ENCODE peak calls at places on chromosome 20, in seven cellular contexts. O, A, F, N, D, S and P are unnamed samples.

GRCh38 chr20:63234693-63235398 is 859 bp upstream of the BIRC7 start:
- DNase-seq in O (no peak), A (peak; percentile 44), F (peak; percentile 87), N (peak; percentile 85), D (peak; percentile 62), S (peak; percentile 83), P (no peak)

GRCh38 chr20:18988701-18989100 is 175.1 kb downstream of the SCP2D1 start:
- DNase-seq in O (no peak), A (no peak), F (peak; percentile 70), N (no peak), D (no peak), S (no peak), P (no peak)

GRCh38 chr20:59006864-59007757 is at the start of gene CTSZ:
- DNase-seq in O (no peak), A (peak; percentile 36), F (peak; percentile 68), N (peak; percentile 76), D (peak; percentile 46), S (peak; percentile 67), P (peak; percentile 38)

GRCh38 chr20:25055711-25056492 is 2.0 kb downstream of the ACSS1 start:
- DNase-seq in O (peak; percentile 4), A (no peak), F (no peak), N (no peak), D (no peak), S (no peak), P (no peak)

GRCh38 chr20:5720696-5721095 is 29.5 kb upstream of the SHLD1 start:
- DNase-seq in O (peak; percentile 41), A (no peak), F (no peak), N (no peak), D (no peak), S (no peak), P (no peak)

GRCh38 chr20:23095504-23095903 is 9.4 kb upstream of the CD93 start:
- DNase-seq in O (no peak), A (no peak), F (no peak), N (no peak), D (no peak), S (no peak), P (no peak)

GRCh38 chr20:61557603-61558002 is 305.5 kb downstream of the CDH4 start:
- DNase-seq in O (no peak), A (no peak), F (no peak), N (no peak), D (no peak), S (no peak), P (no peak)

GRCh38 chr20:37392441-37393195 is 46.7 kb downstream of the SRC start:
- DNase-seq in O (no peak), A (no peak), F (peak; percentile 70), N (no peak), D (no peak), S (no peak), P (no peak)

GRCh38 chr20:59832406-59833156 is 100.9 kb downstream of the SYCP2 start:
- DNase-seq in O (no peak), A (no peak), F (no peak), N (peak; percentile 22), D (no peak), S (no peak), P (no peak)

GRCh38 chr20:59240006-59240405 is 60.4 kb upstream of the EDN3 start:
- DNase-seq in O (no peak), A (no peak), F (peak; percentile 7), N (no peak), D (peak; percentile 46), S (no peak), P (no peak)

GRCh38 chr20:6819599-6819998 is 52.1 kb downstream of the BMP2 start:
- DNase-seq in O (no peak), A (peak; percentile 7), F (peak; percentile 50), N (no peak), D (no peak), S (no peak), P (no peak)

GRCh38 chr20:5780233-5781217 is 30.3 kb downstream of the SHLD1 start:
- DNase-seq in O (peak; percentile 67), A (peak; percentile 77), F (no peak), N (no peak), D (no peak), S (no peak), P (no peak)

GRCh38 chr20:24523661-24524060 is 54.2 kb downstream of the SYNDIG1 start:
- DNase-seq in O (no peak), A (no peak), F (no peak), N (no peak), D (no peak), S (no peak), P (no peak)

GRCh38 chr20:53795170-53795569 is 201.5 kb upstream of the ZNF217 start:
- DNase-seq in O (peak; percentile 55), A (no peak), F (no peak), N (no peak), D (no peak), S (no peak), P (no peak)

GRCh38 chr20:18288748-18289705 is 700 bp downstream of the ZNF133 start:
- DNase-seq in O (peak; percentile 17), A (peak; percentile 47), F (peak; percentile 17), N (peak; percentile 54), D (no peak), S (no peak), P (no peak)

GRCh38 chr20:32886652-32887051 is 27.9 kb downstream of the EFCAB8 start:
- DNase-seq in O (no peak), A (no peak), F (no peak), N (no peak), D (no peak), S (peak; percentile 53), P (no peak)

GRCh38 chr20:31496761-31497295 is 17.4 kb upstream of the HM13 start:
- DNase-seq in O (no peak), A (no peak), F (no peak), N (no peak), D (no peak), S (no peak), P (no peak)

GRCh38 chr20:49280463-49281058 is 2.7 kb upstream of the ZNFX1 start:
- DNase-seq in O (no peak), A (peak; percentile 8), F (peak; percentile 18), N (no peak), D (no peak), S (no peak), P (no peak)

GRCh38 chr20:34709836-34710567 is 5.9 kb downstream of the TP53INP2 start:
- DNase-seq in O (peak; percentile 51), A (peak; percentile 70), F (peak; percentile 70), N (no peak), D (peak; percentile 48), S (peak; percentile 76), P (peak; percentile 80)

GRCh38 chr20:46512943-46513844 is at the start of gene ZNF334:
- DNase-seq in O (peak; percentile 8), A (peak; percentile 58), F (peak; percentile 94), N (peak; percentile 91), D (peak; percentile 16), S (peak; percentile 91), P (peak; percentile 67)

GRCh38 chr20:5118220-5119142 is 1.3 kb downstream of the PCNA start:
- DNase-seq in O (no peak), A (peak; percentile 9), F (no peak), N (no peak), D (no peak), S (no peak), P (no peak)

GRCh38 chr20:61597996-61598395 is 345.9 kb downstream of the CDH4 start:
- DNase-seq in O (no peak), A (no peak), F (no peak), N (no peak), D (no peak), S (no peak), P (no peak)

GRCh38 chr20:23666189-23666588 is 22.6 kb downstream of the CST4 start:
- DNase-seq in O (no peak), A (peak; percentile 18), F (peak; percentile 45), N (no peak), D (no peak), S (no peak), P (no peak)

GRCh38 chr20:46552460-46553420 is 2.3 kb upstream of the OCSTAMP start:
- DNase-seq in O (no peak), A (no peak), F (peak; percentile 20), N (no peak), D (no peak), S (no peak), P (no peak)

GRCh38 chr20:17871181-17871580 is 97.4 kb downstream of the SNX5 start:
- DNase-seq in O (peak; percentile 48), A (no peak), F (peak; percentile 60), N (no peak), D (no peak), S (no peak), P (no peak)

GRCh38 chr20:36310215-36310981 is 4.3 kb downstream of the DLGAP4 start:
- DNase-seq in O (no peak), A (no peak), F (no peak), N (no peak), D (no peak), S (no peak), P (no peak)

GRCh38 chr20:7010584-7010983 is 243.1 kb downstream of the BMP2 start:
- DNase-seq in O (no peak), A (no peak), F (no peak), N (no peak), D (no peak), S (no peak), P (no peak)

GRCh38 chr20:32190608-32191415 is 16.7 kb downstream of the PLAGL2 start:
- DNase-seq in O (no peak), A (no peak), F (peak; percentile 63), N (peak; percentile 56), D (no peak), S (peak; percentile 56), P (no peak)

GRCh38 chr20:9474835-9475413 is 39.5 kb upstream of the LAMP5 start:
- DNase-seq in O (peak; percentile 53), A (no peak), F (no peak), N (no peak), D (no peak), S (no peak), P (no peak)

GRCh38 chr20:2816583-2817340 is 598 bp downstream of the TMEM239 start:
- DNase-seq in O (peak; percentile 9), A (no peak), F (no peak), N (peak; percentile 66), D (no peak), S (peak; percentile 74), P (no peak)
- H3K4me2 ChIP-seq in O (no peak overlapping the region), A (no peak overlapping the region), F (no peak overlapping the region), N (no peak overlapping the region), D (no peak overlapping the region), S (no peak overlapping the region), P (no peak overlapping the region)

GRCh38 chr20:20820780-20821495 is 108.5 kb upstream of the RALGAPA2 start:
- DNase-seq in O (no peak), A (no peak), F (peak; percentile 67), N (no peak), D (no peak), S (no peak), P (no peak)
- H4K8ac ChIP-seq in O (no peak overlapping the region), A (no peak overlapping the region), F (no peak overlapping the region), N (no peak overlapping the region), D (no peak overlapping the region), S (no peak overlapping the region), P (no peak overlapping the region)

GRCh38 chr20:38805958-38806854 is 709 bp downstream of the PPP1R16B start:
- DNase-seq in O (no peak), A (no peak), F (peak; percentile 45), N (peak; percentile 74), D (no peak), S (no peak), P (no peak)
- H3K4me2 ChIP-seq in O (peak overlapping the region; percentile 28), A (peak overlapping the region; percentile 98), F (peak overlapping the region; percentile 92), N (peak overlapping the region; percentile 83), D (peak overlapping the region; percentile 91), S (peak overlapping the region; percentile 55), P (peak overlapping the region; percentile 98)

DNA sequence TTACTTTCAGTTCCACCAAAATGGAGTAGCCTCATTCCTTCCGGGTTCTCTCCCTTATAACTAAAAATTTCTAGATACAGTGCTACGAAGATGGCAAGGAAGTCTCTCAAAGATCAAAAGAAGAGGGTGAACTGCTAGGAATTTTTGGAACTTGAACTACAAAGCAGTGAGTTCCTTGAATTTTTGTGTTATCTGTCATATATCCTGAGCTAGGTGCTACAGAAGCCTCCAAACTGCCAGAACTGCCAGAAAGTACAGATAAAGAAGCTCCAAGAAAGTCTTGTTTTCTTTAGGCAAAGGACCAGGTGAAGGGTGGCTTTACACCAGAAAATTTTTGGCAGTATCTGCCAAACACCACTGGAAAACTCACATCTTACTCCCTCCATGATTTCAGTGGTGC is 218.8 kb upstream of the FLRT3 start:
- DNase-seq in O (no peak), A (no peak), F (peak; percentile 72), N (no peak), D (peak; percentile 6), S (no peak), P (no peak)
- H4K8ac ChIP-seq in O (no peak overlapping the region), A (no peak overlapping the region), F (no peak overlapping the region), N (no peak overlapping the region), D (peak overlapping the region; percentile 38), S (no peak overlapping the region), P (no peak overlapping the region)